ENCODE peak calls at places on chromosome X, in ten cellular contexts. U is progenitor cell of endocrine pancreas; G is NCI-H460; B is iPS-NIHi11; P is caudate nucleus; D is ovary; E is RPMI8226; X is dorsolateral prefrontal cortex; A is activated T-cell treated with anti-CD3 and anti-CD28 coated beads, Interleukin-2, amount 50 U/mL, for 4 hours; W is CD8-positive, alpha-beta T cell. Y is an unnamed sample.

GRCh38 chrX:51896626-51897025 is 3.2 kb downstream of the MAGED1 start:
- DNase-seq in D (no peak), E (no peak), W (no peak), U (no peak), P (no peak), X (no peak), G (no peak), B (no peak), A (no peak), Y (no peak)

GRCh38 chrX:20284444-20284843 is 17.7 kb upstream of the RPS6KA3 start:
- DNase-seq in W (no peak), X (no peak), P (no peak), A (no peak), G (no peak), B (no peak), U (no peak), D (no peak), E (no peak), Y (no peak)

GRCh38 chrX:46838482-46838857 is 1.6 kb downstream of the RP2 start:
- DNase-seq in A (no peak), X (no peak), U (no peak), G (no peak), E (no peak), D (no peak), B (no peak), W (no peak), P (no peak), Y (no peak)

GRCh38 chrX:137428251-137428661 is 137.7 kb upstream of the ZIC3 start:
- DNase-seq in G (no peak), U (no peak), D (no peak), X (no peak), P (no peak), E (no peak), A (no peak), B (peak), W (no peak), Y (no peak)

GRCh38 chrX:68462653-68463052 is 29.4 kb upstream of the OPHN1 start:
- DNase-seq in U (no peak), B (no peak), E (peak), W (no peak), A (no peak), D (no peak), X (no peak), P (peak), G (peak), Y (peak)

GRCh38 chrX:17788439-17788838 is 51.1 kb downstream of the SCML1 start:
- DNase-seq in E (peak), U (no peak), A (peak), B (peak), D (peak), G (peak), X (peak), W (peak), P (peak), Y (peak)

GRCh38 chrX:45621356-45622041 is 420.8 kb upstream of the DIPK2B start:
- DNase-seq in X (no peak), E (no peak), P (no peak), D (no peak), W (no peak), B (no peak), A (no peak), G (no peak), U (no peak), Y (no peak)

GRCh38 chrX:39905475-39905889 is 192.3 kb downstream of the BCOR start:
- DNase-seq in G (peak), X (no peak), B (no peak), A (no peak), W (no peak), P (no peak), U (no peak), E (no peak), D (peak), Y (no peak)

GRCh38 chrX:145826466-145826865 is 8.8 kb downstream of the SLITRK2 start:
- DNase-seq in A (no peak), U (no peak), D (no peak), E (no peak), G (no peak), B (no peak), X (no peak), P (no peak), W (no peak), Y (no peak)

Y was measured in DMS 273 treated with DMSO at 0.1 percent for 48 hours.